ENCODE peak calls at places on chromosomes 6 and 20, in eight cellular contexts. B, C, D, F, V, A, T and W are unnamed samples.
A peak's percentile ranks its signal among the peaks of the same experiment; 100 is the strongest.

GRCh38 chr6:132132420-132132819 is 181.2 kb upstream of the CCN2 start:
- DNase-seq in B (no peak), D (no peak), C (no peak), A (peak; percentile 53), F (no peak), T (no peak), V (peak; percentile 15), W (peak; percentile 25)

GRCh38 chr20:3749689-3750639 is 17.5 kb downstream of the HSPA12B start:
- DNase-seq in A (no peak), T (peak; percentile 87), C (peak; percentile 98), F (no peak), V (no peak), B (peak; percentile 23), D (no peak), W (peak; percentile 99)

GRCh38 chr20:18506744-18507143 is 996 bp upstream of the SEC23B start:
- DNase-seq in D (no peak), V (no peak), F (no peak), C (no peak), A (no peak), B (peak; percentile 25), T (peak; percentile 4), W (no peak)

GRCh38 chr6:169539176-169539897 is 162.5 kb downstream of the WDR27 start:
- DNase-seq in C (no peak), V (no peak), B (no peak), A (peak; percentile 16), F (no peak), T (no peak), D (no peak), W (peak; percentile 31)

GRCh38 chr6:10528170-10528981 is 7.2 kb downstream of the GCNT2 start:
- DNase-seq in A (no peak), V (peak; percentile 91), T (no peak), D (no peak), F (peak; percentile 65), C (no peak), B (no peak), W (peak; percentile 53)

GRCh38 chr20:2688041-2688591 is 4.5 kb upstream of the EBF4 start:
- DNase-seq in T (peak; percentile 87), B (no peak), D (peak; percentile 15), A (peak; percentile 59), V (no peak), F (peak; percentile 49), C (peak; percentile 76), W (peak; percentile 91)

GRCh38 chr20:58251979-58252591 is 23.6 kb upstream of the ANKRD60 start:
- DNase-seq in B (peak; percentile 85), V (peak; percentile 98), D (peak; percentile 80), T (no peak), F (no peak), A (peak; percentile 95), C (no peak), W (peak; percentile 85)

GRCh38 chr6:113433506-113433991 is 423.6 kb upstream of the MARCKS start:
- DNase-seq in V (peak; percentile 99), T (no peak), F (no peak), C (no peak), A (peak; percentile 90), D (no peak), B (peak; percentile 80), W (peak; percentile 10)

GRCh38 chr6:13695217-13695616 is 16.4 kb downstream of the RANBP9 start:
- DNase-seq in C (no peak), V (no peak), A (peak; percentile 13), T (no peak), B (no peak), D (no peak), F (no peak), W (no peak)

GRCh38 chr6:33414592-33415271 is 3.2 kb downstream of the CUTA start:
- DNase-seq in C (peak; percentile 65), V (no peak), A (peak; percentile 59), B (no peak), T (peak; percentile 67), D (no peak), F (peak; percentile 66), W (peak; percentile 79)

GRCh38 chr6:70823651-70824050 is 133.2 kb downstream of the B3GAT2 start:
- DNase-seq in D (no peak), A (no peak), V (no peak), T (no peak), B (no peak), C (no peak), F (no peak), W (no peak)

GRCh38 chr20:4102381-4102780 is 87.0 kb upstream of the RNF24 start:
- DNase-seq in F (no peak), T (no peak), C (no peak), A (peak; percentile 66), D (no peak), B (peak; percentile 78), V (no peak), W (no peak)

GRCh38 chr20:52859156-52859887 is 112.8 kb upstream of the TSHZ2 start:
- DNase-seq in C (peak; percentile 58), T (peak; percentile 40), B (peak; percentile 63), D (no peak), F (no peak), V (no peak), A (peak; percentile 79), W (no peak)

GRCh38 chr20:59411191-59411988 is 111.0 kb downstream of the EDN3 start:
- DNase-seq in C (no peak), D (no peak), T (no peak), F (no peak), A (no peak), B (no peak), V (no peak), W (no peak)

GRCh38 chr20:63204362-63204761 is 11.6 kb downstream of the YTHDF1 start:
- DNase-seq in B (no peak), T (no peak), C (no peak), A (no peak), D (no peak), F (no peak), V (no peak), W (peak; percentile 22)

GRCh38 chr6:102415891-102416290 is 1022.4 kb downstream of the GRIK2 start:
- DNase-seq in D (no peak), B (no peak), C (no peak), T (no peak), V (no peak), A (no peak), F (no peak), W (no peak)

GRCh38 chr20:51318058-51318960 is 224.2 kb downstream of the NFATC2 start:
- DNase-seq in T (peak; percentile 93), F (peak; percentile 13), B (no peak), D (peak; percentile 51), A (peak; percentile 55), C (peak; percentile 78), V (no peak), W (no peak)

GRCh38 chr6:117389227-117390057 is 36.3 kb downstream of the ROS1 start:
- DNase-seq in D (no peak), A (peak; percentile 56), B (peak; percentile 96), T (no peak), F (no peak), C (no peak), V (peak; percentile 88), W (no peak)

GRCh38 chr6:167907837-167908681 is 81.3 kb downstream of the AFDN start:
- DNase-seq in T (peak; percentile 22), D (peak; percentile 18), F (peak; percentile 5), V (no peak), A (peak; percentile 47), B (peak; percentile 50), C (peak; percentile 28), W (peak; percentile 17)

GRCh38 chr6:26172496-26172958 is 85.3 kb downstream of the HFE start:
- DNase-seq in D (no peak), V (no peak), T (peak; percentile 54), B (peak; percentile 46), A (peak; percentile 68), F (peak; percentile 65), C (peak; percentile 39), W (no peak)

GRCh38 chr6:167450631-167451030 is 125.7 kb downstream of the TTLL2 start:
- DNase-seq in T (no peak), V (no peak), B (no peak), D (no peak), C (no peak), F (no peak), A (no peak), W (no peak)

DNA sequence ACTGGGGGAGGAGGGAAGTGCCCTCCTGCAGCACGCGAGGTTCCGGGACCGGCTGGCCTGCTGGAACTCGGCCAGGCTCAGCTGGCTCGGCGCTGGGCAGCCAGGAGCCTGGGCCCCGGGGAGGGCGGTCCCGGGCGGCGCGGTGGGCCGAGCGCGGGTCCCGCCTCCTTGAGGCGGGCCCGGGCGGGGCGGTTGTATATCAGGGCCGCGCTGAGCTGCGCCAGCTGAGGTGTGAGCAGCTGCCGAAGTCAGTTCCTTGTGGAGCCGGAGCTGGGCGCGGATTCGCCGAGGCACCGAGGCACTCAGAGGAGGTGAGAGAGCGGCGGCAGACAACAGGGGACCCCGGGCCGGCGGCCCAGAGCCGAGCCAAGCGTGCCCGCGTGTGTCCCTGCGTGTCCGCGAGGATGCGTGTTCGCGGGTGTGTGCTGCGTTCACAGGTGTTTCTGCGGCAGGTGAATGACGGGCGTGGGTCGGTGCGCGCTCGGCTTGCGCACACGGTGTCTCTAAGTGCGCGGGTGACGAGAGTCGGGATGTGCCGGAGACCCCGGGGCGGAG is at the start of gene CDKN1A:
- DNase-seq in D (peak; percentile 68), C (peak; percentile 92), V (peak; percentile 79), B (peak; percentile 94), T (peak; percentile 94), F (peak; percentile 33), A (peak; percentile 97), W (peak; percentile 93)
- H3K79me2 ChIP-seq in D (peaks cover 48% of the 10 kb centered on the region), C (peaks cover 64% of the 10 kb centered on the region), V (peaks cover 1% of the 10 kb centered on the region), B (peaks cover 62% of the 10 kb centered on the region), T (peaks cover 33% of the 10 kb centered on the region), F (no peaks in the 10 kb centered on the region), A (peaks cover 46% of the 10 kb centered on the region), W (peaks cover 57% of the 10 kb centered on the region)

DNA sequence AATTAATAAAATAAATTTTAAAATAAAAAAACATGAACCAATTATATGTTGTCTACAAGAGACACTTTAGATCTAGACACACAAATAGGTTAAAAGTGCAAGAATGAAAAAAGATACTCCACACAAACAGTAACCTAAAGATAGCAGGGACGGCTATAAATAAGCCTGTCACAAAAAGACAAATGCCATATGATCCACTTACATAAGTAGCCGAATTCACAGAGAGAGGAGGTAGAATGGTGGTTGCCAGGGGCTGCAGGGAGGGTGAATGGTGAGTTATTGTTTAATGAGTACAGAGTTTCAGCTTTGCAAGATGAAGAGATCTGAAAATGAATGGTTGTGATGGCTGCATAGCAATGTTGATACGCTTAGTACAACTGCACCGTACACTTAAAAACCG is 32.7 kb downstream of the KATNA1 start:
- DNase-seq in C (no peak), T (no peak), A (no peak), D (no peak), F (no peak), B (no peak), V (no peak), W (no peak)
- H2AFZ ChIP-seq in C (no peak overlapping the region), T (no peak overlapping the region), A (no peak overlapping the region), D (no peak overlapping the region), F (no peak overlapping the region), B (no peak overlapping the region), V (no peak overlapping the region), W (no peak overlapping the region)

GRCh38 chr6:7172605-7173185 is 64.9 kb downstream of the RREB1 start:
- DNase-seq in F (no peak), C (no peak), D (no peak), A (peak; percentile 71), B (no peak), T (no peak), V (no peak), W (peak; percentile 85)
- H3K27ac ChIP-seq in F (no peak overlapping the region), C (no peak overlapping the region), D (no peak overlapping the region), A (peak overlapping the region; percentile 59), B (no peak overlapping the region), T (peak overlapping the region; percentile 59), V (no peak overlapping the region), W (peak overlapping the region; percentile 94)

DNA sequence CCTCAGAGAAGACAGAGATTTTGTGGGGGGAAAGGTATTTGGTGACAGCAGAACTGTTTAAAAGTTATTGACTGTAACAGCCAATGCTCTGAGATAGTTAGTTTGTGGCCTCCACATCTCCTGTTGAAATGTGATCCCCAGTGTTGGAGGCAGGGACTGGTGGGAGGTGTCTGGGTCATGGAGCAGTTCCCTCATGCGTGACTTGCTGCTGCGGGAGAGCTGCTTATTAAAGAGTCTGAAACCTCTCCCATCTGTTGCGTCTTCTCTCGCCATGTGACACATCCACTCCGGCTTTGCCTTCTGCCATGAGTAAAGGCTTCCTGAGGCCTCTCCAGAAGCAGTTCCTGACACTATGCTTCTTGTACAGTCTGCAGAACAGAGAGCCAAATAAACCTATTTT is 282.7 kb upstream of the FOXQ1 start:
- DNase-seq in D (no peak), C (no peak), F (no peak), T (no peak), B (no peak), A (peak; percentile 36), V (no peak), W (no peak)
- H3K79me2 ChIP-seq in D (no peaks in the 10 kb centered on the region), C (no peaks in the 10 kb centered on the region), F (no peaks in the 10 kb centered on the region), T (no peaks in the 10 kb centered on the region), B (no peaks in the 10 kb centered on the region), A (no peaks in the 10 kb centered on the region), V (no peaks in the 10 kb centered on the region), W (no peaks in the 10 kb centered on the region)